ENCODE peak calls at places on chromosomes 7 and 10, in seven cellular contexts. X is T-helper 17 cell; K is heart right ventricle; G is pancreas; U is effector memory CD8-positive, alpha-beta T cell; F is CD8-positive, alpha-beta T cell; D is psoas muscle. J is an unnamed sample.

GRCh38 chr10:76036410-76036940 is 605.1 kb downstream of the LRMDA start:
- ATAC-seq in X (peak; percentile 33), K (peak; percentile 90), G (peak; percentile 94), U (no peak), F (no peak), D (peak; percentile 84), J (no peak)

GRCh38 chr7:117048114-117048853 is 95.0 kb downstream of the ST7 start:
- ATAC-seq in X (peak; percentile 33), K (no peak), G (no peak), U (no peak), F (no peak), D (no peak), J (no peak)

GRCh38 chr10:19848226-19848950 is 32.2 kb downstream of the PLXDC2 start:
- ATAC-seq in X (no peak), K (no peak), G (no peak), U (no peak), F (no peak), D (no peak), J (no peak)

GRCh38 chr10:110059965-110060364 is 52.2 kb downstream of the ADD3 start:
- ATAC-seq in X (peak; percentile 39), K (peak; percentile 68), G (no peak), U (no peak), F (peak; percentile 29), D (no peak), J (no peak)

GRCh38 chr10:118939216-118940007 is 90.1 kb upstream of the NANOS1 start:
- ATAC-seq in X (no peak), K (no peak), G (no peak), U (no peak), F (no peak), D (no peak), J (no peak)

GRCh38 chr10:60467202-60467546 is 77.5 kb upstream of the ANK3 start:
- ATAC-seq in X (no peak), K (no peak), G (no peak), U (no peak), F (no peak), D (no peak), J (no peak)

GRCh38 chr7:131606346-131607290 is 50.2 kb upstream of the PODXL start:
- ATAC-seq in X (no peak), K (no peak), G (no peak), U (peak; percentile 62), F (no peak), D (no peak), J (no peak)

GRCh38 chr7:109659261-109659660 is 1089.6 kb downstream of the DNAJB9 start:
- ATAC-seq in X (no peak), K (no peak), G (peak; percentile 58), U (no peak), F (no peak), D (no peak), J (no peak)

J was measured in stimulated activated memory B cell treated with anti-CD40 and anti-IgM and Interleukin-4, amounts not matched to agents 10 μg/mL and 1 μg/mL and 100 μg/mL, for 72 hours.